ENCODE peak calls at places on chromosome 10, in five cellular contexts. Z, Y, P, E and H are unnamed samples.

GRCh38 chr10:68212721-68213352 is 19.1 kb downstream of the ATOH7 start:
- DNase-seq in E (peak; percentile 37), Y (peak; percentile 33), Z (no peak), P (peak; percentile 15), H (no peak)

GRCh38 chr10:34116220-34116623 is 698.9 kb downstream of the PARD3 start:
- DNase-seq in Y (no peak), P (peak; percentile 60), Z (no peak), E (no peak), H (no peak)

GRCh38 chr10:3271385-3272115 is 99.0 kb upstream of the PITRM1 start:
- DNase-seq in P (no peak), Z (no peak), Y (no peak), E (no peak), H (no peak)

GRCh38 chr10:94989192-94989591 is 50.7 kb downstream of the CYP2C9 start:
- DNase-seq in E (no peak), Y (no peak), Z (no peak), P (no peak), H (no peak)

GRCh38 chr10:72764151-72764550 is 72.2 kb downstream of the MCU start:
- DNase-seq in Z (no peak), E (no peak), P (peak; percentile 23), Y (no peak), H (no peak)

GRCh38 chr10:60679388-60679987 is 98.8 kb upstream of the CDK1 start:
- DNase-seq in Y (no peak), E (no peak), Z (no peak), P (no peak), H (no peak)

GRCh38 chr10:112963835-112964234 is 13.8 kb downstream of the TCF7L2 start:
- DNase-seq in E (peak; percentile 9), Z (no peak), Y (peak; percentile 58), P (no peak), H (peak; percentile 54)

GRCh38 chr10:17562572-17562971 is 54.6 kb downstream of the HACD1 start:
- DNase-seq in Y (no peak), Z (no peak), P (no peak), E (no peak), H (no peak)

GRCh38 chr10:62467509-62467908 is 93.3 kb downstream of the ZNF365 start:
- DNase-seq in P (no peak), Y (no peak), E (no peak), Z (no peak), H (no peak)

GRCh38 chr10:775245-776075 is 86.0 kb upstream of the DIP2C start:
- DNase-seq in Y (no peak), P (no peak), Z (no peak), E (no peak), H (peak; percentile 90)

GRCh38 chr10:3806603-3807002 is 21.6 kb upstream of the KLF6 start:
- DNase-seq in E (no peak), Y (peak; percentile 90), P (peak; percentile 39), Z (no peak), H (no peak)

GRCh38 chr10:1374501-1374900 is 318.3 kb downstream of the WDR37 start:
- DNase-seq in E (no peak), Y (no peak), P (no peak), Z (no peak), H (no peak)

GRCh38 chr10:71021402-71021801 is 133.0 kb upstream of the PCBD1 start:
- DNase-seq in E (no peak), Y (no peak), P (no peak), Z (no peak), H (no peak)

GRCh38 chr10:79066460-79067240 is 2.1 kb upstream of the ZMIZ1 start:
- DNase-seq in Z (no peak), Y (peak; percentile 76), P (peak; percentile 87), E (peak; percentile 93), H (peak; percentile 71)

GRCh38 chr10:52027055-52027454 is 287.0 kb upstream of the DKK1 start:
- DNase-seq in E (no peak), Y (no peak), Z (no peak), P (no peak), H (no peak)

GRCh38 chr10:120607710-120608703 is 151.0 kb downstream of the PLPP4 start:
- DNase-seq in E (no peak), Z (no peak), Y (no peak), P (no peak), H (no peak)

GRCh38 chr10:83820033-83820432 is 319.3 kb upstream of the GHITM start:
- DNase-seq in P (no peak), Y (no peak), E (no peak), Z (no peak), H (no peak)

GRCh38 chr10:107708981-107709380 is 544.5 kb upstream of the SORCS1 start:
- DNase-seq in E (no peak), P (no peak), Y (no peak), Z (no peak), H (no peak)

GRCh38 chr10:97798958-97799565 is 27.3 kb upstream of the SFRP5 start:
- DNase-seq in E (no peak), P (no peak), Z (no peak), Y (no peak), H (no peak)

GRCh38 chr10:7406712-7407333 is 4.0 kb downstream of the SFMBT2 start:
- DNase-seq in Z (peak; percentile 59), E (peak; percentile 58), P (no peak), Y (no peak), H (no peak)

GRCh38 chr10:6175329-6176055 is 27.2 kb upstream of the PFKFB3 start:
- DNase-seq in Y (no peak), P (no peak), Z (no peak), E (no peak), H (no peak)

DNA sequence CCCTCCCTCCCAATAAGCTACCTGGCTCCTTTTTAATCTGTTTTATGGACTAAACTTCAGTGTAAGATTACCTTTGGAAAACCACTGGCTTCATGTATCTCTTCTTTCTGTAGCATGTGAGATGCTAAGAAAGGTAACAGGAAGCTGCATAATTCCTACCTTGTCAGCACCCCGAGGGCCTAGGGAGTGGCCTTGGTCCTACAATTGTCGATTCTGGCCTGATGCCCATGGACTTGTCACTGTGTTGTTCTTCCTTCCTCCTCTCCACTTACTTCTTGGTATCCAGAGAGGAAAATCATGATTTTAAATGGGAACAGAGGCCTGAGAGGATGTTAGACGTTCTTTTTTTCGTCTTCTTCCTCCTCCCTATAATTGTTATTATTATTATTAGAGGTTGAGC is 42.9 kb upstream of the PDZD8 start:
- DNase-seq in P (no peak), E (no peak), Y (no peak), Z (no peak), H (no peak)
- H3K27ac ChIP-seq in P (no peak overlapping the region), E (no peak overlapping the region), Y (no peak overlapping the region), Z (no peak overlapping the region), H (no peak overlapping the region)

DNA sequence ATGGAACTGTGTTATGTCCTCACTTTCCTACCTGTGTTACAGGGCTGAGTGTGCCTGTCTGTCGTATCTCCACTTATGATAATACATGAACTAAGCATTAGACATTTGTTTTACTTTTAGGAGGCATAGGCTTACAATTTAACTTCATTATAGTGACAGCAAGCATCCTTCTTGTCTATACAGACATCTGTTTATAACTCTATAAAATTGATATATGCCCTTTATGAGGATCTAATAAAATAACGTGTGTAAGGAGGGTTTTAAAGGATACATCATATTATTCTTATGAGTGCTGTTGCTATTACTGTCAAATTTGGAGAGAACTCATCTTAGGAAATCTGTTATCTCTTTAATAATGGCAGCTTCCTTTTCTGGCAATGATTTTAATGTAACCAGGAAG is 21.9 kb downstream of the THNSL1 start:
- DNase-seq in E (no peak), P (no peak), Z (no peak), Y (no peak), H (no peak)
- TF ChIP-seq EP300 in E (no peak), P (no peak), Z (no peak), Y (no peak), H (no peak)

DNA sequence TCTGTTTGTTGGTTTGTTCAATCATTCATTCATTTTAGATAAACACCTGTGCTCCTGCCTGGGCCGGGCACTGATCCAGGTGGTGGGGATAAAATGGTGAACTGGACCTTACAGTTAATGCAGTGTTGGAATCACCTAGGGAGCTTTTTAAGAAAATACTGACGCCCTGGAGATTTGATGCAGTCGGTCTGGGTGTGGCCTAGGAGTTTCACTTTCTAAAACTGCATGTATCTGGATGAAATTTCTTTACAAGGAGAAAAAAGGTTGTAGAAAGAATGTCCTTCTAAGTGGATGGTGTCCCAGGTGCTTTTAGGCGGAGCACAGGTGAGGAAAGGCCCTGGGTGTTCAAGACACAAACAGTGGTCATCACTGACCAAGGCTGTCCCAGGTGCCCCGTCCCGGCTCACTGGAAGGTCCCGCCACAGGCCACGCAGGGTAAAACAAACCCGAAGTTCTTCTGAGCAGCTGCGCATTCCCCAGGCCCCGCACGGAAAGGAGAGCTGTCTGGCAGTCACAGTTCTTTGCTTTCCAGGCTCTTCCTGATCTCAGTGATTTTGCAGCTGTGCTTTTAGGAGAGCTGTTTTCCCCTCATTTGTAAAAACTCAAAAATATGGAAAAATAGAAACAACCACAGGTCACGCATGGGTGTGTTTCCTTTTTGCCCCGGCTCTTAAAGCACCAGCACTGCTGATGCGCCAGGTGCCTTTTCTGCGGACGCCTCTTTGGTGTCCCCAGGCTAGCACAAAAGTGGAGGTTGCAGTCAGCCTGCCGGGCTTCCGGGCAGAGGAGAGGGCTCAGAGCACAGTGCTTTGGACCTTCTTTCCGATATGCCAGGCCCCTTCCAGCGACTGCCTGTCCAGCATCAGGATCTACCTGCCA is 161.9 kb downstream of the GRK5 start:
- DNase-seq in Z (no peak), Y (no peak), P (no peak), E (no peak), H (no peak)
- H3K4me1 ChIP-seq in Z (peaks cover 37% of the 10 kb centered on the region), Y (no peaks in the 10 kb centered on the region), P (peaks cover 10% of the 10 kb centered on the region), E (peaks cover 8% of the 10 kb centered on the region), H (peaks cover 53% of the 10 kb centered on the region)

GRCh38 chr10:31953080-31953479 is 24.4 kb upstream of the ARHGAP12 start:
- DNase-seq in Y (no peak), Z (no peak), P (no peak), E (no peak), H (no peak)
- H3K27ac ChIP-seq in Y (no peak overlapping the region), Z (no peak overlapping the region), P (no peak overlapping the region), E (no peak overlapping the region), H (no peak overlapping the region)

DNA sequence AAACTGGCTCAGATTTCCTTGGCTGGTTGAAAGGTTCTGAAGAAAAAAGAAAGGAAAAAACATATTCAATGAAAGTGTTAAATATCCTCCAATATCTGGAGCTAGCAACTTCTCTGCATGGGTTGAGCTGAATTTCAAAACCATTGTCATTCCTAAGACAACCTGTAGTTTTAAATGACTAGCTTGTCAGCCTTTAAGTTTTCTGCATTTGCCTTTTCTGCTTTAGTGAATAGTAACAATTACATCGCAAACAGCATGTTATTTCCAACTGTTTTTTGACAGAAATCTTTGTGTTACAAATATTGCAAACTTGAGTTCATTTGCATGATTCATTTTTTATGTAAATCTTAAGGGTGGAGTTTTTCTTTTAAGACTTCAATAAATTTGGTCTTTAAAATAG is 852.3 kb upstream of the CELF2 start:
- DNase-seq in P (no peak), E (no peak), Z (no peak), Y (no peak), H (no peak)
- TF ChIP-seq EP300 in P (no peak), E (no peak), Z (no peak), Y (no peak), H (no peak)

GRCh38 chr10:80194373-80195045 is 10.8 kb downstream of the ANXA11 start:
- DNase-seq in P (no peak), E (no peak), Z (no peak), Y (no peak), H (no peak)

GRCh38 chr10:80195046-80195574 is 10.2 kb downstream of the ANXA11 start:
- DNase-seq in Z (no peak), E (no peak), P (no peak), Y (no peak), H (no peak)

GRCh38 chr10:80188713-80189112 is 16.6 kb downstream of the ANXA11 start:
- DNase-seq in E (no peak), Z (no peak), P (no peak), Y (no peak), H (peak; percentile 41)

GRCh38 chr10:80192553-80192952 is 12.8 kb downstream of the ANXA11 start:
- DNase-seq in P (no peak), Y (no peak), E (no peak), Z (no peak), H (no peak)

GRCh38 chr10:80191589-80192270 is 13.6 kb downstream of the ANXA11 start:
- DNase-seq in P (no peak), Y (no peak), E (no peak), Z (no peak), H (no peak)
- H3K4me1 ChIP-seq in P (peaks cover 39% of the 10 kb centered on the region), Y (peaks cover 34% of the 10 kb centered on the region), E (peaks cover 26% of the 10 kb centered on the region), Z (peaks cover 11% of the 10 kb centered on the region), H (peaks cover 49% of the 10 kb centered on the region)